ENCODE peak calls at places on chromosomes 1 and 21, in five cellular contexts. H, D, M, B and N are unnamed samples.

GRCh38 chr1:119327436-119328155 is 41.0 kb upstream of the HAO2 start:
- DNase-seq in H (no peak), D (peak), M (peak), B (no peak), N (peak)

GRCh38 chr1:22562584-22563551 is at the start of gene EPHA8:
- DNase-seq in H (no peak), D (no peak), M (peak), B (no peak), N (no peak)

GRCh38 chr1:55589656-55590297 is 374.6 kb upstream of the USP24 start:
- DNase-seq in H (peak), D (peak), M (no peak), B (no peak), N (peak)

GRCh38 chr1:176903474-176903873 is 261.0 kb downstream of the ASTN1 start:
- DNase-seq in H (no peak), D (peak), M (no peak), B (no peak), N (peak)

GRCh38 chr1:113053344-113054138 is 19.5 kb upstream of the LRIG2 start:
- DNase-seq in H (no peak), D (no peak), M (no peak), B (no peak), N (no peak)

GRCh38 chr1:83546863-83547262 is 452.1 kb downstream of the TTLL7 start:
- DNase-seq in H (no peak), D (no peak), M (no peak), B (no peak), N (no peak)

GRCh38 chr1:154895779-154896178 is 25.7 kb upstream of the KCNN3 start:
- DNase-seq in H (no peak), D (no peak), M (no peak), B (no peak), N (no peak)

GRCh38 chr1:47680815-47681475 is 243.1 kb downstream of the FOXD2 start:
- DNase-seq in H (no peak), D (no peak), M (no peak), B (no peak), N (no peak)

GRCh38 chr1:26529655-26530539 is at the start of gene RPS6KA1:
- DNase-seq in H (peak), D (peak), M (peak), B (no peak), N (peak)

GRCh38 chr1:39566441-39567137 is 10.0 kb downstream of the PABPC4 start:
- DNase-seq in H (no peak), D (no peak), M (no peak), B (no peak), N (no peak)

GRCh38 chr1:67339623-67340343 is 32.1 kb downstream of the IL12RB2 start:
- DNase-seq in H (no peak), D (peak), M (no peak), B (no peak), N (peak)

GRCh38 chr1:3817821-3818597 is 21.7 kb upstream of the LRRC47 start:
- DNase-seq in H (no peak), D (no peak), M (no peak), B (no peak), N (no peak)

GRCh38 chr1:218463194-218464156 is 118.3 kb downstream of the TGFB2 start:
- DNase-seq in H (peak), D (peak), M (no peak), B (no peak), N (peak)

GRCh38 chr1:25683731-25684130 is 67.1 kb downstream of the MAN1C1 start:
- DNase-seq in H (no peak), D (no peak), M (no peak), B (no peak), N (no peak)

GRCh38 chr21:46061950-46062349 is 36.0 kb upstream of the COL6A2 start:
- DNase-seq in H (no peak), D (no peak), M (no peak), B (no peak), N (no peak)

GRCh38 chr1:19866758-19867157 is 15.4 kb upstream of the OTUD3 start:
- DNase-seq in H (no peak), D (no peak), M (no peak), B (no peak), N (peak)

GRCh38 chr1:119447344-119447743 is 32.4 kb downstream of the HSD3B2 start:
- DNase-seq in H (no peak), D (no peak), M (no peak), B (no peak), N (no peak)

GRCh38 chr1:175034775-175035174 is 11.6 kb upstream of the MRPS14 start:
- DNase-seq in H (no peak), D (no peak), M (no peak), B (no peak), N (no peak)

GRCh38 chr1:106619080-106619826 is 437.2 kb upstream of the PRMT6 start:
- DNase-seq in H (no peak), D (no peak), M (no peak), B (no peak), N (no peak)

GRCh38 chr1:91502138-91502881 is 1.7 kb downstream of the CDC7 start:
- DNase-seq in H (no peak), D (no peak), M (no peak), B (no peak), N (no peak)

GRCh38 chr21:35873441-35873840 is 186.9 kb downstream of the SETD4 start:
- DNase-seq in H (no peak), D (no peak), M (no peak), B (no peak), N (peak)

GRCh38 chr1:25661043-25661807 is 44.6 kb downstream of the MAN1C1 start:
- DNase-seq in H (no peak), D (no peak), M (no peak), B (no peak), N (peak)

GRCh38 chr1:178051071-178051470 is 42.8 kb upstream of the RASAL2 start:
- DNase-seq in H (no peak), D (no peak), M (no peak), B (no peak), N (no peak)

GRCh38 chr1:204714861-204715511 is 29.4 kb upstream of the LRRN2 start:
- DNase-seq in H (no peak), D (no peak), M (peak), B (no peak), N (no peak)
- TF ChIP-seq CTCF in H (no peak), D (no peak), M (peak), B (no peak), N (no peak)

DNA sequence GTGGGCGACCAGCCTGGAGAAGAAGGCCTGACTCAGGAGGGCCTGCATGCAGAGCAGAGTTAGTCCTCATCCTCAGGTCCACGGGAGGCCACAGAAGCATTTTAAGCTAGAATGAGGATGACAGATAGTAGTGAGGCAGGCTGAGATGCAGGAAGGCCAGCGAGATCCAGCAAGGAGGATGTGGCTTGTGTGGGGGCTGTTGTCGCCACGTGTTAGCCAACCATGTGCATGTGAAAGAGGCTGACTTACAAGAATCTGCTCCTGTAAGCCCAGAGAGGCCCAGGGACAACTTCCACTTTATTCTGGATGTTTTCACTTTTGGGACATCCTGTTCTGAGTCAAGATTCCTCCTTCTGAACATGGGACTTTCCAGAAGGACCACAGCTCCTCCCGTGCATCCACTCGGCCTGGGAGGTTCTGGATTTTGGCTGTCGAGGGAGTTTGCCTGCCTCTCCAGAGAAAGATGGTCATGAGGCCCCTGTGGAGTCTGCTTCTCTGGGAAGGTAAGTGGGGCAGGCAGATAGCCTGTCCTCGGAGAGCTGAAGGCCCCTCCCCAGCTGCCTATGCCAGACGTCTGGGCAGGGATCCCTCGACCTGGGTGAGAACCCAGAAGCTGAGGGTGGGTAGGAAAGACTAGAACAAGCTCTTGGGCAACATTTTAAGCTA is at the start of gene SLAMF8:
- DNase-seq in H (no peak), D (no peak), M (no peak), B (no peak), N (no peak)
- H3K4me3 ChIP-seq in H (no peak), D (no peak), M (no peak), B (no peak), N (no peak)

DNA sequence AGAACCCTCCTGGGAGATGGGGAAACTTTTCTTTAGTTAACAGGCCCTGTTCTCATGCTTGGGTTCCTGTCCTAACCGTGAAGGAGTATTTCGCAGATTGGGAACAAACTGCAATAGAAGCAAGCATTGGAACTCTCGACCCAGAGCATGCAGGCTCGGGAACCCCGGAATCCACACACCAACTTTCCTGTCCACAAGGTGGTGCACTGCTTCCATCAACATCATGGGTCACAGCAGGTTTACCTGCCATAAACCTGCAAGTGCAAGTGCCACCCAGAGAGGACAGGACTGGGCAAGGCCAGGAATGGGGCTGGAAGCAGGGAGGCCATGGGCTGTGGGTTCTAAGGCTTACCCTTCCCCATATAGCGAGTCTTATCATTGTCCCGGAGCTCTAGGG is 6.9 kb downstream of the ENO1 start:
- DNase-seq in H (no peak), D (no peak), M (peak), B (no peak), N (no peak)
- TF ChIP-seq CTCF in H (peak), D (peak), M (peak), B (peak), N (no peak)

DNA sequence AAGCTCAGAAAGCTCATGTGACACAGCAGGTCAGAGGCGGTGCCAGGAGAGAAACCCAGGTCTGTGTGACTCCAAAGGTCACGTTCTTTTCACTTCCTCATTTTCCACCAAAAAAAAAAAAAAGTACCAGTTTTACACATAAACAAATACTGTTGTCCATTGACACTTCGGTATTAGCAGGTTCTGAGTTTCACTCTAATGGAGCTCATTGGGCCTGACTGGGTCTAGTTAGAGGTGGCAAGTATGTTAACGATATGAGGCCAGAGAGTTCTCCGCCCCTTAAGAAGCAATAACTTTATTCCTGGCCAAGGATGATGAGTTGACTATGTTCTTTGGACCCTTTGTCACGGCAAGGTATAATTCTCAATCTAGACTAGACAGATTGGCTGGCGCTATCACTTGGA is 30.0 kb upstream of the SDE2 start:
- DNase-seq in H (no peak), D (no peak), M (no peak), B (no peak), N (no peak)
- H3K4me3 ChIP-seq in H (no peak), D (no peak), M (no peak), B (no peak), N (no peak)

GRCh38 chr1:11967028-11967547 is 13.2 kb upstream of the MFN2 start:
- DNase-seq in H (no peak), D (peak), M (peak), B (no peak), N (peak)
- TF ChIP-seq CTCF in H (peak), D (peak), M (peak), B (no peak), N (peak)

GRCh38 chr21:32749662-32750061 is 21.8 kb upstream of the SYNJ1 start:
- DNase-seq in H (no peak), D (no peak), M (no peak), B (no peak), N (no peak)
- H3K4me3 ChIP-seq in H (no peak), D (no peak), M (no peak), B (no peak), N (no peak)

GRCh38 chr21:18161841-18162240 is 82.8 kb upstream of the CHODL start:
- DNase-seq in H (no peak), D (no peak), M (no peak), B (no peak), N (no peak)

GRCh38 chr21:18170221-18170620 is 74.4 kb upstream of the CHODL start:
- DNase-seq in H (no peak), D (no peak), M (no peak), B (no peak), N (no peak)

GRCh38 chr21:18168108-18168507 is 76.5 kb upstream of the CHODL start:
- DNase-seq in H (no peak), D (no peak), M (no peak), B (no peak), N (no peak)

GRCh38 chr21:18164483-18164882 is 80.2 kb upstream of the CHODL start:
- DNase-seq in H (no peak), D (no peak), M (no peak), B (no peak), N (no peak)

GRCh38 chr21:18164933-18165332 is 79.7 kb upstream of the CHODL start:
- DNase-seq in H (no peak), D (no peak), M (peak), B (no peak), N (no peak)
- TF ChIP-seq CTCF in H (peak), D (no peak), M (peak), B (no peak), N (no peak)

GRCh38 chr1:36398370-36398977 is 766 bp upstream of the LSM10 start:
- DNase-seq in H (no peak), D (no peak), M (no peak), B (no peak), N (no peak)
- H3K4me3 ChIP-seq in H (peak), D (no peak), M (peak), B (no peak), N (no peak)